ENCODE peak calls at places on chromosome 15, in ten cellular contexts. A is NCI-H2081; R is stimulated activated CD8-positive, alpha-beta memory T cell treated with anti-CD3 and anti-CD28 coated beads, Interleukin-2, amount 100 ng/mL, for 48 hours; I is mammary epithelial cell; U is stimulated activated CD4-positive, alpha-beta T cell treated with anti-CD3 and anti-CD28 coated beads, Interleukin-4, amount 100 ng/mL, for 24 hours; N is psoas muscle; Y is activated gamma-delta T cell treated with anti-CD3 and anti-CD28 coated beads, Interleukin-2, amount 50 U/mL, for 16 hours; E is neuronal stem cell; D is GM13977; M is cardiac muscle cell. X is an unnamed sample.

GRCh38 chr15:98997755-98998154 is 9.8 kb downstream of the PGPEP1L start:
- DNase-seq in A (no peak), R (no peak), I (no peak), U (no peak), N (no peak), Y (no peak), E (no peak), D (no peak), M (no peak), X (no peak)

GRCh38 chr15:27704939-27705514 is 394.1 kb downstream of the OCA2 start:
- DNase-seq in A (no peak), R (no peak), I (no peak), U (no peak), N (no peak), Y (no peak), E (no peak), D (no peak), M (no peak), X (no peak)

GRCh38 chr15:23467110-23467600 is 20.1 kb upstream of the GOLGA6L2 start:
- DNase-seq in A (peak; percentile 21), R (no peak), I (peak; percentile 1), U (no peak), N (no peak), Y (no peak), E (no peak), D (peak; percentile 16), M (peak; percentile 40), X (peak; percentile 45)

GRCh38 chr15:85527907-85528306 is 147.5 kb downstream of the AKAP13 start:
- DNase-seq in A (no peak), R (no peak), I (peak; percentile 76), U (no peak), N (no peak), Y (no peak), E (no peak), D (no peak), M (peak; percentile 96), X (peak; percentile 90)

GRCh38 chr15:44015555-44015954 is 179.5 kb downstream of the FRMD5 start:
- DNase-seq in A (no peak), R (no peak), I (no peak), U (no peak), N (no peak), Y (no peak), E (no peak), D (no peak), M (peak; percentile 58), X (no peak)

GRCh38 chr15:96121066-96121465 is 209.4 kb upstream of the NR2F2 start:
- DNase-seq in A (no peak), R (no peak), I (no peak), U (no peak), N (no peak), Y (no peak), E (no peak), D (no peak), M (peak; percentile 27), X (peak; percentile 40)

GRCh38 chr15:99073008-99073714 is 31.7 kb upstream of the SYNM start:
- DNase-seq in A (no peak), R (no peak), I (no peak), U (no peak), N (no peak), Y (no peak), E (no peak), D (no peak), M (no peak), X (peak; percentile 50)

GRCh38 chr15:89774492-89774891 is 1.6 kb upstream of the MESP2 start:
- DNase-seq in A (no peak), R (no peak), I (peak; percentile 98), U (no peak), N (no peak), Y (no peak), E (no peak), D (no peak), M (no peak), X (no peak)

GRCh38 chr15:57298843-57299550 is 77.3 kb upstream of the CGNL1 start:
- DNase-seq in A (no peak), R (no peak), I (no peak), U (no peak), N (no peak), Y (no peak), E (no peak), D (no peak), M (no peak), X (no peak)

GRCh38 chr15:64137226-64137833 is 14.2 kb upstream of the SNX22 start:
- DNase-seq in A (no peak), R (no peak), I (no peak), U (no peak), N (no peak), Y (no peak), E (no peak), D (no peak), M (no peak), X (peak; percentile 45)

GRCh38 chr15:23073890-23074631 is 34.7 kb upstream of the TUBGCP5 start:
- DNase-seq in A (peak; percentile 89), R (no peak), I (peak; percentile 15), U (no peak), N (no peak), Y (no peak), E (no peak), D (no peak), M (no peak), X (peak; percentile 4)

GRCh38 chr15:100689500-100689899 is 87.1 kb downstream of the ASB7 start:
- DNase-seq in A (no peak), R (no peak), I (no peak), U (no peak), N (no peak), Y (no peak), E (no peak), D (no peak), M (no peak), X (no peak)

GRCh38 chr15:89379423-89379735 is 44.8 kb upstream of the POLG start:
- DNase-seq in A (no peak), R (no peak), I (no peak), U (no peak), N (no peak), Y (no peak), E (no peak), D (no peak), M (no peak), X (no peak)

GRCh38 chr15:98767692-98768091 is 119.4 kb downstream of the IGF1R start:
- DNase-seq in A (no peak), R (no peak), I (no peak), U (no peak), N (no peak), Y (no peak), E (no peak), D (no peak), M (no peak), X (peak; percentile 23)

GRCh38 chr15:55627730-55628368 is 39.7 kb upstream of the PYGO1 start:
- DNase-seq in A (no peak), R (no peak), I (peak; percentile 96), U (no peak), N (peak; percentile 65), Y (no peak), E (no peak), D (no peak), M (peak; percentile 90), X (peak; percentile 97)

GRCh38 chr15:74179101-74179841 is 5.8 kb downstream of the ISLR start:
- DNase-seq in A (no peak), R (no peak), I (peak; percentile 70), U (no peak), N (peak; percentile 91), Y (no peak), E (no peak), D (no peak), M (peak; percentile 98), X (peak; percentile 96)

GRCh38 chr15:42138411-42138810 is 18.0 kb downstream of the PLA2G4F start:
- DNase-seq in A (no peak), R (no peak), I (no peak), U (no peak), N (no peak), Y (no peak), E (no peak), D (no peak), M (no peak), X (no peak)

GRCh38 chr15:75930866-75931265 is 27.2 kb downstream of the FBXO22 start:
- DNase-seq in A (no peak), R (no peak), I (no peak), U (no peak), N (no peak), Y (no peak), E (no peak), D (no peak), M (peak; percentile 57), X (no peak)

GRCh38 chr15:34850121-34850520 is 54.8 kb upstream of the ACTC1 start:
- DNase-seq in A (no peak), R (no peak), I (no peak), U (no peak), N (peak; percentile 51), Y (no peak), E (no peak), D (no peak), M (no peak), X (no peak)

GRCh38 chr15:50257924-50258323 is 7.6 kb downstream of the HDC start:
- DNase-seq in A (no peak), R (no peak), I (peak; percentile 35), U (no peak), N (no peak), Y (no peak), E (no peak), D (no peak), M (peak; percentile 36), X (peak; percentile 84)

GRCh38 chr15:94255540-94255939 is 24.2 kb downstream of the MCTP2 start:
- DNase-seq in A (no peak), R (no peak), I (no peak), U (no peak), N (no peak), Y (no peak), E (no peak), D (no peak), M (no peak), X (no peak)

GRCh38 chr15:59247364-59247763 is 40.7 kb downstream of the LDHAL6B start:
- DNase-seq in A (peak; percentile 55), R (no peak), I (peak; percentile 35), U (peak; percentile 58), N (peak; percentile 54), Y (peak; percentile 29), E (peak; percentile 51), D (no peak), M (peak; percentile 87), X (peak; percentile 88)

GRCh38 chr15:54082836-54083492 is 104.7 kb downstream of the UNC13C start:
- DNase-seq in A (peak; percentile 1), R (peak; percentile 1), I (no peak), U (peak; percentile 4), N (no peak), Y (no peak), E (peak; percentile 52), D (peak; percentile 17), M (peak; percentile 1), X (peak; percentile 12)

GRCh38 chr15:37112171-37112570 is 11.8 kb upstream of the MEIS2 start:
- DNase-seq in A (no peak), R (no peak), I (no peak), U (no peak), N (no peak), Y (no peak), E (no peak), D (no peak), M (peak; percentile 64), X (no peak)

GRCh38 chr15:94119215-94119815 is 112.0 kb upstream of the MCTP2 start:
- DNase-seq in A (no peak), R (no peak), I (no peak), U (no peak), N (peak; percentile 69), Y (no peak), E (no peak), D (no peak), M (no peak), X (no peak)

GRCh38 chr15:48925714-48926223 is 38.0 kb downstream of the SHC4 start:
- DNase-seq in A (peak; percentile 49), R (no peak), I (peak; percentile 97), U (peak; percentile 14), N (no peak), Y (no peak), E (no peak), D (no peak), M (peak; percentile 81), X (peak; percentile 86)

GRCh38 chr15:27850050-27850449 is 249.1 kb downstream of the OCA2 start:
- DNase-seq in A (no peak), R (no peak), I (no peak), U (no peak), N (no peak), Y (no peak), E (no peak), D (no peak), M (no peak), X (no peak)

GRCh38 chr15:73856458-73857192 is 16.7 kb upstream of the TBC1D21 start:
- DNase-seq in A (peak; percentile 77), R (no peak), I (no peak), U (no peak), N (peak; percentile 58), Y (no peak), E (no peak), D (no peak), M (no peak), X (no peak)